ENCODE peak calls at places on chromosomes 4 and X, in four cellular contexts. E is WERI-Rb-1, T is adipocyte, F is GM12865. A is an unnamed sample.

GRCh38 chr4:156495836-156496235 is 475.8 kb downstream of the PDGFC start:
- DNase-seq in E (no peak), T (no peak), F (no peak), A (no peak)

GRCh38 chr4:173516621-173517612 is 13.1 kb downstream of the HAND2 start:
- DNase-seq in T (no peak), E (no peak), F (no peak), A (no peak)

GRCh38 chr4:119206178-119206577 is 6.3 kb upstream of the USP53 start:
- DNase-seq in F (no peak), E (no peak), T (peak; percentile 55), A (no peak)

GRCh38 chrX:101485212-101486064 is at the start of gene ARMCX4:
- DNase-seq in E (peak; percentile 11), F (peak; percentile 21), T (peak; percentile 66), A (no peak)

GRCh38 chr4:8152090-8152864 is 6.3 kb downstream of the ABLIM2 start:
- DNase-seq in E (no peak), F (no peak), T (no peak), A (no peak)

GRCh38 chr4:83230928-83231327 is 53.7 kb downstream of the COQ2 start:
- DNase-seq in F (no peak), E (no peak), T (no peak), A (no peak)

GRCh38 chr4:87631668-87632067 is 18.4 kb upstream of the DMP1 start:
- DNase-seq in F (no peak), T (no peak), E (no peak), A (no peak)

GRCh38 chrX:37378399-37378798 is 29.2 kb downstream of the PRRG1 start:
- DNase-seq in T (no peak), E (no peak), F (no peak), A (peak; percentile 66)

GRCh38 chr4:119510750-119511149 is 117.9 kb downstream of the PDE5A start:
- DNase-seq in E (no peak), T (peak; percentile 41), F (no peak), A (no peak)

GRCh38 chr4:153950100-153950979 is 161.5 kb upstream of the SFRP2 start:
- DNase-seq in F (peak; percentile 29), T (peak; percentile 14), E (no peak), A (peak; percentile 10)

DNA sequence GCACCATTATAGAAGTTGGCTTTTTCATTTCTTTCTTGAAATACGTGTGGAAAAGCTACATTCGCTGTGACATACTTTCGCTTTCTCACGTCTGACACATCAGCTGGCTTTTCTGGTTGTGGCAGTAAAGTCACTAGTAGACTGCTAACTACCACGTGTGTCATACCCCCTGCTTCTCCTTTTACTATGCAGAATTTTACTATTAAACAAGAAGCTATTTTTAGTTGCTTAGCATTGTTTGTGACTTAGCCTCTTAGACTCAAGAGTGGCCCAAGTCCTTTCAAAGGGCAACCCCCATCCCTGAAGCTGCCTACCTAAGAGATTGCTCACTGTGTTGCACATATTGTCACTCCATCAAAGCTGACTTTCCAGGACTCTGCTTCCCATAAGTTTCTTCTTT is 2.1 kb upstream of the IL2 start:
- DNase-seq in T (no peak), F (peak; percentile 52), E (no peak), A (no peak)
- H3K4me3 ChIP-seq in T (peak overlapping the region; percentile 58), F (peak overlapping the region; percentile 25), E (no peak overlapping the region), A (no peak overlapping the region)

DNA sequence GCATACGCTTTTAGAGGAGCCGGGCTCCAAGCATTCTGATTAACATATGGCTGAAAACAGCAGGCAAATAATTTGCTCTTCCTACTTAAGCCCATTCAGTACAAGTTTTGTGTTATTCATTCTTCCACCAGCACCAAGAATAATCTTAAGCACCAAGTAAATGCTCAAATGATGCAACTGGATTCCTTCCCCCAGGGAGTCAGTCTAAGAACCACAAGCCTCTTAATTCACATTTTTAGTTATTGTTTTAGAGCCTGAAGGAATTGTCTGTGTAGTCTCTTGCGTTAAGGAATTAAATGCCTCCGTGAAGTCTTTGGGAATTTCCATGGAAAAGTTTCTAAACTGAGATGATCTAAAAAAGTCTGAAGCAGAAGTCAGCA is 61.5 kb upstream of the MAGEB2 start:
- DNase-seq in E (no peak), T (peak; percentile 63), F (no peak), A (no peak)
- H3K4me3 ChIP-seq in E (no peak overlapping the region), T (no peak overlapping the region), F (no peak overlapping the region), A (no peak overlapping the region)

GRCh38 chrX:22313757-22314156 is 41.0 kb downstream of the CBLL2 start:
- DNase-seq in T (no peak), F (no peak), E (no peak), A (no peak)
- H3K4me3 ChIP-seq in T (no peak overlapping the region), F (no peak overlapping the region), E (no peak overlapping the region), A (no peak overlapping the region)

GRCh38 chrX:72367524-72367923 is 61.8 kb upstream of the CITED1 start:
- DNase-seq in E (no peak), F (no peak), T (no peak), A (no peak)
- H3K4me3 ChIP-seq in E (no peak overlapping the region), F (no peak overlapping the region), T (no peak overlapping the region), A (no peak overlapping the region)

GRCh38 chr4:103111598-103111997 is 12.0 kb upstream of the BDH2 start:
- DNase-seq in T (no peak), E (no peak), F (no peak), A (no peak)

GRCh38 chr4:103104886-103105285 is 5.3 kb upstream of the BDH2 start:
- DNase-seq in T (no peak), F (no peak), E (no peak), A (no peak)

GRCh38 chr4:103108547-103108946 is 8.9 kb upstream of the BDH2 start:
- DNase-seq in E (no peak), F (no peak), T (no peak), A (no peak)

GRCh38 chr4:103100691-103101090 is 1.1 kb upstream of the BDH2 start:
- DNase-seq in E (peak; percentile 34), T (no peak), F (no peak), A (no peak)

DNA sequence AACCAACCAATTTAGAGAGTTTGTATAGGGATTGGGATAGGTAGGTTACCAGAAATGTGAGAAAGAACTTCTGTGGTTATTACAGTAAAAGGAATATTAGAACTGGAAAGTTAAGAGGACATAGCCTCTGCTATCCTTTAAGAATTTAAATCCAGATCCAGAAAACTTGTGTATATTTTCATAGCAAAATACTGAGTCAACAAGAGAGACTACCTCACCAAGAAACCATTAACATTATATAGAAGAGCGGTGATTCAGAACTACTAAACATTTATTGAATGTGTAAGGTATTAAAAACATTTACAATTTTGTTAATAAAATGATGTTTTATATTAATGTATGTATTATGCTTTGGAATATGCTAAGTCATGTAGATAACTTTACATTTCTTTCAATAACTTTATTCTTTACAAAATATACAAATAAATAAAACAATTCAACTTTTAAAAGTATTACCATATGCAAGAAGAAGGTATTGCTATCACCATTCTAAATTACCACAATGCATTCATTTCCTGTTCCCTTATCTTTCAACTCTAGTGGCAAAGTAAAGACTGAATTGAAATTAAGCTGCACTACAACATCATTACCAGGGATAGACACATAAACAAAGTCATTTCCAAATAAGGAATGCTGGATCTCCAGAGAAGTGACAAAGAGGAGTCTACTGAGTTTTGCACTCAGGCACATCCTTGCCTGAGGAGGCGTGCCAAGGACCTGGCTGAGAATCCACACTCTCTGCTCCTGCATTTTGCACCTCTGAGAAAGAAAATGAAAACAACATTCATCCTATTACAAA is 6.1 kb upstream of the BDH2 start:
- DNase-seq in E (no peak), F (no peak), T (peak; percentile 29), A (peak; percentile 11)
- H3K4me3 ChIP-seq in E (no peak overlapping the region), F (no peak overlapping the region), T (no peak overlapping the region), A (no peak overlapping the region)

DNA sequence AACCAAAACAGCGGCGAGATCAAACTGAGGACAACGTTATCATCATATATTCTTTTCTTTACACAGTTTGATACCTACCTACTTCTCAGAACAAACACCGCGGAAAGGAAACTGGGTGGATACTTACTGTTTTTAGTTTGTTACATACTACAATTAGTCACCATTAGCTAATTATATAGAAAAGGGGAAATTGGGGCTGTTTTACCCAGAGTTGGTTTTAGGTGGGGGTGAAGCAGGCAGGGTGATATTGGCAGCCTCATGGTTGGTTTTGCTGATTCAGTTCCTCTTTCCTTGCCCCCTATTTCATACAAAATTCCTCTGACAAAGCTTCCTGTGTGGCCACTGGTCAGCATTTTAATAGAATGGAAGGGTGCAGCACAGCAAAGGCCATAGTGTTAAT is 77.8 kb downstream of the SORBS2 start:
- DNase-seq in T (no peak), F (peak; percentile 78), E (no peak), A (no peak)
- H3K4me3 ChIP-seq in T (no peak overlapping the region), F (peak overlapping the region; percentile 35), E (no peak overlapping the region), A (no peak overlapping the region)

DNA sequence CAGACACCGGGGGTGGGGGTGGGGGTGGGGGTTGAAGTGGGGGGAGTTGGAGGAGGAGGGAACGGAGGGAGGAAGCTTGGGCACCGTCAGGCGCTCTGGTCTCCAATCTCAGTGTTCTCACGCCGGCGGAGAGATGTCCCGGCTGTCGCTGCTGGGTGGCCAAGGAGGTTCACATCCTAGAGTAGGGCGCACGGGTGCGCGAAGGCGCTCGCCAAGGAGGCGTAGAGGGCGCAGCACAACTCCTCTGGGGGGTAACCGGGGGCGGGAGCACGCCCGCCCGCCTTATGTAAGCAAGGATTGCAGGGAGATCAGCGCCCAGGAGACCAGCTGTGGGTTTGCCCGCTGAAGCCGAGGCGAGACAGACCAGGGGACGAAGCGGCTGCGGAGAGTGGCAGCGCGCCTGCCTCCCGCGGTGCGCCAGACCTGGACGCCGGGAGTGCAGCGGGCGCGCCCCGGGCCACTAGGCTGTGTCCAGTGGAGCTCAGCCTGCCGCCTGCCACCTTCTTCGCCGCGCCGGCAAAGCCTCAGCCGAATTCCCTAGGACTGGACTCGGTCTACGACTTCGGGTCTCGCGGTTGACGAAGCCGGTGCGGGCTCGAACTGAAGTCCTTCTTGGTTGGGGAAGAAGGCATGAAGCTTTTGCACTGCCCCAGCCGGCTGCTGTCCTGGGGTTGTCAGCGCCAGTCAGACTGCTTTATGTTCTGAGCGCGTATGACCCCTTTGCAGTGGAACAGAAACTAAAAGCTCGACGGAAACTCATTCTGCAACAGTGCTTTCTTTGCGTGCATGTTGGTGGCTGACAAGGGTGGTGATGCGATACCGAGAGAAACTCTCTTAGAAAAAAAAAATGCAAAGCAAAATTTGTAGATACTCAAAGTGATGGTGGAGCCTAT is 719 bp upstream of the UNC5C start:
- DNase-seq in F (peak; percentile 81), T (peak; percentile 62), E (peak; percentile 70), A (no peak)
- H3K4me3 ChIP-seq in F (peak overlapping the region; percentile 60), T (peak overlapping the region; percentile 82), E (peak overlapping the region; percentile 83), A (peak overlapping the region; percentile 50)

GRCh38 chr4:128831526-128832252 is 22.2 kb downstream of the JADE1 start:
- DNase-seq in T (no peak), F (no peak), E (peak; percentile 42), A (no peak)
- H3K4me3 ChIP-seq in T (peak overlapping the region; percentile 26), F (peak overlapping the region; percentile 1), E (no peak overlapping the region), A (peak overlapping the region; percentile 8)

DNA sequence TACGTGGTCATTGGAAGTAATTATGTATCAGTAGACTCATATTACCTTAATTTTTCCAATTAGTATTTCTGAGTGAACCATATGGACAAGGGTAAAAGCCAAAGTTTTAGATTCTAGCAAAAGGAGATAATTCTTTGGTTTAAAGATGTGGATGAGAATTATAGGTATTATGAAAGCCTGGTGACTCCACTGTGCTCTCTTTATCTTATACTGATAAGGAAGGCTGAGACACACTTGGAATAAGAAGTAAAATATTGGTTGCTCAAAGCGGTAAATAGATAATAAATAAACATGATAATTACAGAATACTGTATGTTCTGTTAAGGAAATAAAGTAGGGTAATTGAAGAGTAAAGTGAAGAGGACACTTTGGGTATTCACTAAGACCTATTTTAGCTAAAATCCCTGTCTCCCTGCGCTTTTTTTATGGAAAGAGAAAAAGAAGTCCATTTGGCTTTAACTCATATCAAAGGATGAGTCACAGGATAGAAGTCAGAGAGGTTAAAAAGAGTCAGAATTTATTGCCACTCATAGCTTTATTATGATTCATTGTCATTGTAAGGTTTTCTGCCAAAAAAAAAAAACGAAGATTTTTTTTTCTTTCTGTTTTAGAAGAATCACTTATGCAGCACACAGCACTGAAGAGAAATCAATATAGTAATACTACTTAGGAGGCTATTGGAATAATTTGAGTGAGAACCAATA is 2463.2 kb downstream of the ARAP2 start:
- DNase-seq in T (peak; percentile 30), E (no peak), F (no peak), A (no peak)
- H3K4me3 ChIP-seq in T (no peak overlapping the region), E (no peak overlapping the region), F (no peak overlapping the region), A (no peak overlapping the region)